ENCODE peak calls at places on chromosomes 6 and 20, in seven cellular contexts. One of them, this sample, is unnamed. For H3K4me1, the result is how much of the 10 kb centered on the place peaks cover.

GRCh38 chr20:48523191-48523757 is 304.5 kb downstream of the PREX1 start:
- DNase-seq in tibial nerve: no peak
- DNase-seq in small intestine: peak
- DNase-seq in pancreas: no peak
- DNase-seq in heart right ventricle: peak
- DNase-seq in Karpas-422: peak
- DNase-seq in CD8-positive, alpha-beta T cell: no peak
- DNase-seq in this sample: no peak

GRCh38 chr20:49028684-49029083 is 17.4 kb upstream of the CSE1L start:
- DNase-seq in tibial nerve: no peak
- DNase-seq in small intestine: no peak
- DNase-seq in pancreas: no peak
- DNase-seq in heart right ventricle: no peak
- DNase-seq in Karpas-422: peak
- DNase-seq in CD8-positive, alpha-beta T cell: no peak
- DNase-seq in this sample: no peak

GRCh38 chr6:130183271-130184222 is 39.2 kb downstream of the SAMD3 start:
- DNase-seq in tibial nerve: no peak
- DNase-seq in small intestine: peak
- DNase-seq in pancreas: no peak
- DNase-seq in heart right ventricle: no peak
- DNase-seq in Karpas-422: no peak
- DNase-seq in CD8-positive, alpha-beta T cell: peak
- DNase-seq in this sample: no peak

GRCh38 chr6:144377586-144377985 is 92.5 kb downstream of the UTRN start:
- DNase-seq in tibial nerve: no peak
- DNase-seq in small intestine: no peak
- DNase-seq in pancreas: no peak
- DNase-seq in heart right ventricle: no peak
- DNase-seq in Karpas-422: no peak
- DNase-seq in CD8-positive, alpha-beta T cell: no peak
- DNase-seq in this sample: no peak

GRCh38 chr6:166490671-166491500 is 95.6 kb downstream of the RAMACL start:
- DNase-seq in tibial nerve: no peak
- DNase-seq in small intestine: peak
- DNase-seq in pancreas: no peak
- DNase-seq in heart right ventricle: no peak
- DNase-seq in Karpas-422: no peak
- DNase-seq in CD8-positive, alpha-beta T cell: no peak
- DNase-seq in this sample: no peak

GRCh38 chr6:11473008-11473740 is 64.4 kb upstream of the TMEM170B start:
- DNase-seq in tibial nerve: no peak
- DNase-seq in small intestine: peak
- DNase-seq in pancreas: no peak
- DNase-seq in heart right ventricle: no peak
- DNase-seq in Karpas-422: no peak
- DNase-seq in CD8-positive, alpha-beta T cell: no peak
- DNase-seq in this sample: no peak

GRCh38 chr6:125781307-125781868 is 9.4 kb upstream of the NCOA7 start:
- DNase-seq in tibial nerve: no peak
- DNase-seq in small intestine: no peak
- DNase-seq in pancreas: no peak
- DNase-seq in heart right ventricle: no peak
- DNase-seq in Karpas-422: peak
- DNase-seq in CD8-positive, alpha-beta T cell: peak
- DNase-seq in this sample: no peak

GRCh38 chr6:40996591-40997247 is 42.3 kb downstream of the UNC5CL start:
- DNase-seq in tibial nerve: no peak
- DNase-seq in small intestine: peak
- DNase-seq in pancreas: peak
- DNase-seq in heart right ventricle: no peak
- DNase-seq in Karpas-422: no peak
- DNase-seq in CD8-positive, alpha-beta T cell: no peak
- DNase-seq in this sample: no peak

GRCh38 chr6:30195951-30196350 is 17.3 kb downstream of the TRIM26 start:
- DNase-seq in tibial nerve: no peak
- DNase-seq in small intestine: no peak
- DNase-seq in pancreas: no peak
- DNase-seq in heart right ventricle: no peak
- DNase-seq in Karpas-422: no peak
- DNase-seq in CD8-positive, alpha-beta T cell: no peak
- DNase-seq in this sample: no peak

GRCh38 chr6:29596381-29596900 is 11.5 kb downstream of the OR2H2 start:
- DNase-seq in tibial nerve: no peak
- DNase-seq in small intestine: no peak
- DNase-seq in pancreas: no peak
- DNase-seq in heart right ventricle: no peak
- DNase-seq in Karpas-422: no peak
- DNase-seq in CD8-positive, alpha-beta T cell: no peak
- DNase-seq in this sample: no peak

GRCh38 chr20:11454966-11455799 is 462.5 kb upstream of the BTBD3 start:
- DNase-seq in tibial nerve: no peak
- DNase-seq in small intestine: peak
- DNase-seq in pancreas: no peak
- DNase-seq in heart right ventricle: no peak
- DNase-seq in Karpas-422: no peak
- DNase-seq in CD8-positive, alpha-beta T cell: no peak
- DNase-seq in this sample: no peak

GRCh38 chr6:56517155-56517745 is 125.4 kb downstream of the DST start:
- DNase-seq in tibial nerve: no peak
- DNase-seq in small intestine: no peak
- DNase-seq in pancreas: no peak
- DNase-seq in heart right ventricle: no peak
- DNase-seq in Karpas-422: no peak
- DNase-seq in CD8-positive, alpha-beta T cell: no peak
- DNase-seq in this sample: no peak

GRCh38 chr20:37350655-37351574 is 5.0 kb downstream of the SRC start:
- DNase-seq in tibial nerve: no peak
- DNase-seq in small intestine: no peak
- DNase-seq in pancreas: no peak
- DNase-seq in heart right ventricle: no peak
- DNase-seq in Karpas-422: no peak
- DNase-seq in CD8-positive, alpha-beta T cell: no peak
- DNase-seq in this sample: no peak

GRCh38 chr20:37354210-37355195 is 8.6 kb downstream of the SRC start:
- DNase-seq in tibial nerve: no peak
- DNase-seq in small intestine: peak
- DNase-seq in pancreas: peak
- DNase-seq in heart right ventricle: no peak
- DNase-seq in Karpas-422: no peak
- DNase-seq in CD8-positive, alpha-beta T cell: no peak
- DNase-seq in this sample: no peak

GRCh38 chr20:37351689-37352610 is 6.0 kb downstream of the SRC start:
- DNase-seq in tibial nerve: no peak
- DNase-seq in small intestine: no peak
- DNase-seq in pancreas: no peak
- DNase-seq in heart right ventricle: no peak
- DNase-seq in Karpas-422: no peak
- DNase-seq in CD8-positive, alpha-beta T cell: no peak
- DNase-seq in this sample: no peak

GRCh38 chr20:37353285-37353849 is 7.4 kb downstream of the SRC start:
- DNase-seq in tibial nerve: no peak
- DNase-seq in small intestine: no peak
- DNase-seq in pancreas: no peak
- DNase-seq in heart right ventricle: no peak
- DNase-seq in Karpas-422: no peak
- DNase-seq in CD8-positive, alpha-beta T cell: no peak
- DNase-seq in this sample: no peak

GRCh38 chr20:37352611-37352980 is 6.7 kb downstream of the SRC start:
- DNase-seq in tibial nerve: no peak
- DNase-seq in small intestine: no peak
- DNase-seq in pancreas: no peak
- DNase-seq in heart right ventricle: no peak
- DNase-seq in Karpas-422: no peak
- DNase-seq in CD8-positive, alpha-beta T cell: no peak
- DNase-seq in this sample: no peak
- H3K4me1 ChIP-seq in tibial nerve: under half
- H3K4me1 ChIP-seq in small intestine: under half
- H3K4me1 ChIP-seq in pancreas: under half
- H3K4me1 ChIP-seq in heart right ventricle: under half
- H3K4me1 ChIP-seq in Karpas-422: half or more
- H3K4me1 ChIP-seq in CD8-positive, alpha-beta T cell: under half
- H3K4me1 ChIP-seq in this sample: under half

GRCh38 chr6:139829557-139829956 is 455.1 kb upstream of the CITED2 start:
- DNase-seq in tibial nerve: no peak
- DNase-seq in small intestine: no peak
- DNase-seq in pancreas: no peak
- DNase-seq in heart right ventricle: no peak
- DNase-seq in Karpas-422: no peak
- DNase-seq in CD8-positive, alpha-beta T cell: no peak
- DNase-seq in this sample: no peak

GRCh38 chr6:139832906-139833305 is 458.5 kb upstream of the CITED2 start:
- DNase-seq in tibial nerve: no peak
- DNase-seq in small intestine: no peak
- DNase-seq in pancreas: no peak
- DNase-seq in heart right ventricle: no peak
- DNase-seq in Karpas-422: no peak
- DNase-seq in CD8-positive, alpha-beta T cell: no peak
- DNase-seq in this sample: no peak

GRCh38 chr6:139825935-139826374 is 451.5 kb upstream of the CITED2 start:
- DNase-seq in tibial nerve: no peak
- DNase-seq in small intestine: no peak
- DNase-seq in pancreas: no peak
- DNase-seq in heart right ventricle: no peak
- DNase-seq in Karpas-422: no peak
- DNase-seq in CD8-positive, alpha-beta T cell: no peak
- DNase-seq in this sample: no peak

GRCh38 chr6:139832493-139832892 is 458.0 kb upstream of the CITED2 start:
- DNase-seq in tibial nerve: no peak
- DNase-seq in small intestine: no peak
- DNase-seq in pancreas: no peak
- DNase-seq in heart right ventricle: no peak
- DNase-seq in Karpas-422: no peak
- DNase-seq in CD8-positive, alpha-beta T cell: no peak
- DNase-seq in this sample: no peak

DNA sequence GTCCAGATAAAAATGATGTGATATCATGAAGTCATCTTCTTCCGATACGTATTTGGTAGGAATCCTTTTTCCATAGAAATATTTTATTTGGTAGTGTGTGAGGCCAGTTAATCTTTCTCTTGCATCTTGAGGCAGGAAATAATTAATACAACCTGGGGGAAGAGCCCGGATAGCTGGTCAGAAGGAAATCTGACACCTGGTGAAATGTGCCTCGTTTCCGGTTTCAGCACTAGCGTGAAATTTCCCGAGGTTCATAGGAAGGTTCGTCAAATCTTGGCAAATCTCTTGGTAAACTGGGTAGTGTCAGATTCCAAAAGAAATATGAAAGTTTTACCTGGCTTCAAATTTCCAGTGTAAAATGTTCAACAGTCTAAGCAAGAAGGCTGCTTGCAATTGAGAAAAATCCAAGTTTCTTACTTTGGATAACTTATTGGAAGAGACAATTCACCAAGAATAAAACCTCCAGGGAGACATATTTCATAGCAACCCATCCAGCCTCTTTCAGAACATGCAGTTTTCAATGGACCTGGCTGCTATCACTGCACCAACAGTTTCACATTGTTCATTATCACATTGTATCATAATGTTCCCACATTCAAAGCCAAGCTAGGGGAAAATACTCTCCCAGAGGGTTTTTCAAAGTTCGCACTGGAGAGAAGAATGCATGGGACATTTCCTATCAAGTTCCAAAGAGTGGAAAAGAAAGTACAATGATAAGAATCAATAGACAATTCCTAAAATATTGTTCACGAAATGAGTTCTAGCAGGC is 454.5 kb upstream of the CITED2 start:
- DNase-seq in tibial nerve: no peak
- DNase-seq in small intestine: no peak
- DNase-seq in pancreas: no peak
- DNase-seq in heart right ventricle: no peak
- DNase-seq in Karpas-422: no peak
- DNase-seq in CD8-positive, alpha-beta T cell: no peak
- DNase-seq in this sample: no peak
- H3K27ac ChIP-seq in tibial nerve: no peak
- H3K27ac ChIP-seq in small intestine: no peak
- H3K27ac ChIP-seq in pancreas: no peak
- H3K27ac ChIP-seq in heart right ventricle: no peak
- H3K27ac ChIP-seq in Karpas-422: no peak
- H3K27ac ChIP-seq in CD8-positive, alpha-beta T cell: no peak
- H3K27ac ChIP-seq in this sample: no peak

GRCh38 chr20:33686984-33687366 is 790 bp upstream of the E2F1 start:
- DNase-seq in tibial nerve: no peak
- DNase-seq in small intestine: no peak
- DNase-seq in pancreas: no peak
- DNase-seq in heart right ventricle: no peak
- DNase-seq in Karpas-422: no peak
- DNase-seq in CD8-positive, alpha-beta T cell: no peak
- DNase-seq in this sample: no peak

GRCh38 chr20:33687370-33687915 is 1.3 kb upstream of the E2F1 start:
- DNase-seq in tibial nerve: no peak
- DNase-seq in small intestine: no peak
- DNase-seq in pancreas: no peak
- DNase-seq in heart right ventricle: no peak
- DNase-seq in Karpas-422: no peak
- DNase-seq in CD8-positive, alpha-beta T cell: no peak
- DNase-seq in this sample: no peak

GRCh38 chr20:33686008-33686983 is at the start of gene E2F1:
- DNase-seq in tibial nerve: peak
- DNase-seq in small intestine: peak
- DNase-seq in pancreas: peak
- DNase-seq in heart right ventricle: peak
- DNase-seq in Karpas-422: peak
- DNase-seq in CD8-positive, alpha-beta T cell: peak
- DNase-seq in this sample: peak

GRCh38 chr20:33684533-33685327 is 1.5 kb downstream of the E2F1 start:
- DNase-seq in tibial nerve: no peak
- DNase-seq in small intestine: peak
- DNase-seq in pancreas: no peak
- DNase-seq in heart right ventricle: no peak
- DNase-seq in Karpas-422: peak
- DNase-seq in CD8-positive, alpha-beta T cell: no peak
- DNase-seq in this sample: no peak

GRCh38 chr20:33685328-33686007 is 717 bp downstream of the E2F1 start:
- DNase-seq in tibial nerve: no peak
- DNase-seq in small intestine: peak
- DNase-seq in pancreas: peak
- DNase-seq in heart right ventricle: no peak
- DNase-seq in Karpas-422: peak
- DNase-seq in CD8-positive, alpha-beta T cell: no peak
- DNase-seq in this sample: no peak
- H3K4me3 ChIP-seq in tibial nerve: peak
- H3K4me3 ChIP-seq in small intestine: peak
- H3K4me3 ChIP-seq in pancreas: peak
- H3K4me3 ChIP-seq in heart right ventricle: peak
- H3K4me3 ChIP-seq in Karpas-422: peak
- H3K4me3 ChIP-seq in CD8-positive, alpha-beta T cell: peak
- H3K4me3 ChIP-seq in this sample: peak

DNA sequence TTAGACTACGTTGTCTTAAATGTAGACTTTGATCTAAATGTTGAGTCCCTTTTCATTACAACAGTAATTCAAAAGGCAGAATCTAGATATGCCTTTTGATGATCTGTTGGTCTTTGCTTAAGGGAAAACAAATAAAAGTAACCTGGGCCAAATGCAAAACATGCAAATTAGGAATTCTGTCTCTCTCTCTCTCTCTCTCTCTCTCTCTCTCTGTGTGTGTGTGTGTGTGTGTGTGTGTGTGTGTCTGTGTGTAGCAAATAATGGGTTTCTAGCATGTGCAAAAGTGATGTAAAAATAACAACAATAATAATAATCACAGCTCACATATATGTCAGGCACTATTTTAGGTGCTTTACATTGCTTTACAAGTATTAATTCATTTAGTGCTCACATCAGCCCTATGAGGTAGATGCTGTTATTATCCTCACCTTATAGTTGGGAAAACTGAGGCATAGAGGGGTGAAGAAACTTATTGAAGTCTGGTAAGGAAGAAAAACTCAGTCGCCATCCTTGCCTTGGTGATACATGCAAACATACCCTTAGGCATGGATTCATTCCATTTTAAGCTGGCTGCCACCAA is 160.3 kb upstream of the ZNF217 start:
- DNase-seq in tibial nerve: no peak
- DNase-seq in small intestine: no peak
- DNase-seq in pancreas: no peak
- DNase-seq in heart right ventricle: no peak
- DNase-seq in Karpas-422: no peak
- DNase-seq in CD8-positive, alpha-beta T cell: no peak
- DNase-seq in this sample: no peak
- H3K4me1 ChIP-seq in tibial nerve: under half
- H3K4me1 ChIP-seq in small intestine: under half
- H3K4me1 ChIP-seq in pancreas: under half
- H3K4me1 ChIP-seq in heart right ventricle: under half
- H3K4me1 ChIP-seq in Karpas-422: under half
- H3K4me1 ChIP-seq in CD8-positive, alpha-beta T cell: half or more
- H3K4me1 ChIP-seq in this sample: under half